ENCODE peak calls at places on chromosomes 11 and 22, in eight cellular contexts. N is effector CD8-positive, alpha-beta T cell; Z is NCI-H1092; H is T-helper 2 cell; Q is kidney epithelial cell; B is neural crest cell; K is thoracic aorta; M is immature natural killer cell. W is an unnamed sample.

GRCh38 chr22:49091917-49092545 is 735.6 kb downstream of the BRD1 start:
- DNase-seq in N (no peak), Q (no peak), H (no peak), Z (no peak), K (no peak), M (no peak), B (no peak), W (no peak)

GRCh38 chr22:39283312-39284141 is 35.9 kb downstream of the RPL3 start:
- DNase-seq in N (no peak), B (peak), H (no peak), Q (no peak), K (no peak), Z (no peak), M (no peak), W (peak)

GRCh38 chr11:110169738-110170137 is 76.5 kb downstream of the ZC3H12C start:
- DNase-seq in M (no peak), B (no peak), H (no peak), K (no peak), Z (no peak), Q (no peak), N (no peak), W (no peak)

GRCh38 chr11:21411114-21411513 is 741.7 kb downstream of the NELL1 start:
- DNase-seq in Z (no peak), M (no peak), K (no peak), N (no peak), B (no peak), H (no peak), Q (no peak), W (no peak)

GRCh38 chr11:14422052-14422813 is 63.2 kb upstream of the RRAS2 start:
- DNase-seq in Z (peak), K (peak), B (peak), N (no peak), M (no peak), H (no peak), Q (peak), W (peak)

GRCh38 chr11:810040-810567 is 337 bp downstream of the RPLP2 start:
- DNase-seq in Q (no peak), H (no peak), M (no peak), B (no peak), K (no peak), Z (no peak), N (no peak), W (no peak)

GRCh38 chr11:67615455-67616430 is 9.0 kb downstream of the NDUFV1 start:
- DNase-seq in N (peak), Z (no peak), B (peak), K (no peak), Q (no peak), M (peak), H (no peak), W (no peak)

GRCh38 chr11:36073411-36074203 is 129.7 kb downstream of the LDLRAD3 start:
- DNase-seq in K (no peak), Z (no peak), Q (peak), M (no peak), B (no peak), N (no peak), H (no peak), W (no peak)

GRCh38 chr22:33757443-33758124 is 162.7 kb downstream of the LARGE1 start:
- DNase-seq in M (no peak), K (no peak), B (no peak), Q (no peak), Z (peak), H (no peak), N (no peak), W (no peak)

W was measured in tibial artery.